ENCODE peak calls at places on chromosomes 11 and 22, in ten cellular contexts. D is RPMI8226, K is left ventricle myocardium inferior, J is fibroblast of villous mesenchyme, I is fibroblast of gingiva, F is AG04450, E is left lobe of liver, U is hippocampal formation, G is HL-60, N is COR-L47. L is an unnamed sample.

GRCh38 chr11:27405134-27405533 is 42.1 kb upstream of the CCDC34 start:
- DNase-seq in D (no peak), K (no peak), J (no peak), I (peak), F (no peak), E (no peak), U (no peak), G (no peak), N (no peak), L (no peak)

GRCh38 chr11:36376888-36377758 is 81.0 kb downstream of the PRR5L start:
- DNase-seq in D (peak), K (peak), J (peak), I (peak), F (no peak), E (no peak), U (peak), G (no peak), N (no peak), L (peak)

GRCh38 chr11:27697679-27698275 is 2.5 kb downstream of the BDNF start:
- DNase-seq in D (no peak), K (no peak), J (no peak), I (no peak), F (no peak), E (no peak), U (no peak), G (no peak), N (no peak), L (no peak)

GRCh38 chr22:18954333-18954732 is 18.2 kb upstream of the PRODH start:
- DNase-seq in D (peak), K (peak), J (peak), I (peak), F (peak), E (peak), U (peak), G (no peak), N (peak), L (peak)

GRCh38 chr11:74138572-74138971 is 32.2 kb downstream of the C2CD3 start:
- DNase-seq in D (no peak), K (no peak), J (peak), I (peak), F (peak), E (no peak), U (no peak), G (no peak), N (no peak), L (no peak)

GRCh38 chr11:13939952-13940610 is 22.4 kb upstream of the SPON1 start:
- DNase-seq in D (no peak), K (no peak), J (no peak), I (no peak), F (no peak), E (no peak), U (no peak), G (no peak), N (no peak), L (no peak)

GRCh38 chr11:132895340-132895739 is 637.0 kb downstream of the OPCML start:
- DNase-seq in D (no peak), K (no peak), J (peak), I (no peak), F (peak), E (no peak), U (no peak), G (no peak), N (no peak), L (no peak)

GRCh38 chr22:45933503-45934167 is 43.3 kb downstream of the WNT7B start:
- DNase-seq in D (no peak), K (no peak), J (no peak), I (no peak), F (no peak), E (no peak), U (no peak), G (no peak), N (no peak), L (no peak)

GRCh38 chr22:50691521-50691920 is 18.9 kb downstream of the SHANK3 start:
- DNase-seq in D (peak), K (no peak), J (peak), I (peak), F (no peak), E (peak), U (no peak), G (peak), N (no peak), L (peak)

GRCh38 chr11:102794382-102794781 is 3.6 kb downstream of the MMP1 start:
- DNase-seq in D (peak), K (no peak), J (no peak), I (peak), F (no peak), E (no peak), U (no peak), G (no peak), N (peak), L (peak)

GRCh38 chr11:64455436-64456261 is 96.7 kb downstream of the RPS6KA4 start:
- DNase-seq in D (no peak), K (no peak), J (no peak), I (no peak), F (no peak), E (no peak), U (no peak), G (no peak), N (no peak), L (no peak)

GRCh38 chr22:24433868-24434471 is 6.6 kb downstream of the ADORA2A start:
- DNase-seq in D (peak), K (no peak), J (no peak), I (peak), F (no peak), E (peak), U (no peak), G (peak), N (no peak), L (peak)

GRCh38 chr22:30903876-30904460 is 64.6 kb downstream of the MORC2 start:
- DNase-seq in D (no peak), K (no peak), J (no peak), I (no peak), F (no peak), E (no peak), U (no peak), G (no peak), N (no peak), L (no peak)

L was measured in Kasumi-1.